ENCODE peak calls at places on chromosomes 5 and 9, in five cellular contexts. One of them, this sample, is unnamed.

GRCh38 chr9:102778756-102779155 is 216.4 kb upstream of the CYLC2 start:
- DNase-seq in H9: no peak
- DNase-seq in H1: no peak
- DNase-seq in IMR-90: no peak
- DNase-seq in mesendoderm: no peak
- DNase-seq in this sample: no peak

GRCh38 chr5:181234455-181235306 is 9.0 kb downstream of the RACK1 start:
- DNase-seq in H9: peak; percentile 43
- DNase-seq in H1: no peak
- DNase-seq in IMR-90: no peak
- DNase-seq in mesendoderm: peak; percentile 44
- DNase-seq in this sample: no peak

GRCh38 chr9:137195525-137196220 is 4.9 kb downstream of the TPRN start:
- DNase-seq in H9: no peak
- DNase-seq in H1: no peak
- DNase-seq in IMR-90: no peak
- DNase-seq in mesendoderm: no peak
- DNase-seq in this sample: no peak

GRCh38 chr9:29697011-29697410 is 2123.7 kb upstream of the C9orf72 start:
- DNase-seq in H9: no peak
- DNase-seq in H1: no peak
- DNase-seq in IMR-90: no peak
- DNase-seq in mesendoderm: no peak
- DNase-seq in this sample: no peak

GRCh38 chr5:1050449-1051365 is 42.1 kb downstream of the NKD2 start:
- DNase-seq in H9: no peak
- DNase-seq in H1: no peak
- DNase-seq in IMR-90: no peak
- DNase-seq in mesendoderm: no peak
- DNase-seq in this sample: no peak

GRCh38 chr5:174312270-174312617 is 266.7 kb downstream of the NSG2 start:
- DNase-seq in H9: no peak
- DNase-seq in H1: no peak
- DNase-seq in IMR-90: no peak
- DNase-seq in mesendoderm: no peak
- DNase-seq in this sample: no peak

GRCh38 chr9:75039006-75039405 is 10.9 kb upstream of the CARNMT1 start:
- DNase-seq in H9: no peak
- DNase-seq in H1: no peak
- DNase-seq in IMR-90: peak; percentile 95
- DNase-seq in mesendoderm: no peak
- DNase-seq in this sample: no peak

GRCh38 chr9:128323192-128323730 is 622 bp downstream of the COQ4 start:
- DNase-seq in H9: no peak
- DNase-seq in H1: no peak
- DNase-seq in IMR-90: peak; percentile 63
- DNase-seq in mesendoderm: no peak
- DNase-seq in this sample: no peak

GRCh38 chr5:169164481-169164925 is 136.4 kb downstream of the SLIT3 start:
- DNase-seq in H9: peak; percentile 48
- DNase-seq in H1: peak; percentile 33
- DNase-seq in IMR-90: no peak
- DNase-seq in mesendoderm: peak; percentile 95
- DNase-seq in this sample: peak; percentile 80

GRCh38 chr5:26121343-26121742 is 917.0 kb downstream of the CDH9 start:
- DNase-seq in H9: peak; percentile 36
- DNase-seq in H1: no peak
- DNase-seq in IMR-90: no peak
- DNase-seq in mesendoderm: peak; percentile 45
- DNase-seq in this sample: peak; percentile 0

GRCh38 chr9:15295761-15296405 is 11.1 kb downstream of the TTC39B start:
- DNase-seq in H9: no peak
- DNase-seq in H1: no peak
- DNase-seq in IMR-90: peak; percentile 78
- DNase-seq in mesendoderm: no peak
- DNase-seq in this sample: no peak

GRCh38 chr5:124102491-124102890 is 590.5 kb downstream of the CSNK1G3 start:
- DNase-seq in H9: no peak
- DNase-seq in H1: no peak
- DNase-seq in IMR-90: peak; percentile 10
- DNase-seq in mesendoderm: no peak
- DNase-seq in this sample: no peak

GRCh38 chr9:4435197-4435596 is 55.1 kb upstream of the SLC1A1 start:
- DNase-seq in H9: no peak
- DNase-seq in H1: no peak
- DNase-seq in IMR-90: peak; percentile 23
- DNase-seq in mesendoderm: peak; percentile 71
- DNase-seq in this sample: no peak

GRCh38 chr9:93597871-93598646 is 21.7 kb downstream of the PHF2 start:
- DNase-seq in H9: no peak
- DNase-seq in H1: no peak
- DNase-seq in IMR-90: no peak
- DNase-seq in mesendoderm: no peak
- DNase-seq in this sample: no peak

GRCh38 chr5:148374693-148375360 is 8.9 kb upstream of the FBXO38 start:
- DNase-seq in H9: peak; percentile 77
- DNase-seq in H1: peak; percentile 29
- DNase-seq in IMR-90: peak; percentile 65
- DNase-seq in mesendoderm: peak; percentile 95
- DNase-seq in this sample: peak; percentile 33

GRCh38 chr9:12723409-12724028 is 30.3 kb downstream of the TYRP1 start:
- DNase-seq in H9: no peak
- DNase-seq in H1: no peak
- DNase-seq in IMR-90: peak; percentile 40
- DNase-seq in mesendoderm: no peak
- DNase-seq in this sample: no peak

GRCh38 chr5:83528439-83528769 is 56.9 kb downstream of the VCAN start:
- DNase-seq in H9: no peak
- DNase-seq in H1: no peak
- DNase-seq in IMR-90: no peak
- DNase-seq in mesendoderm: no peak
- DNase-seq in this sample: no peak

DNA sequence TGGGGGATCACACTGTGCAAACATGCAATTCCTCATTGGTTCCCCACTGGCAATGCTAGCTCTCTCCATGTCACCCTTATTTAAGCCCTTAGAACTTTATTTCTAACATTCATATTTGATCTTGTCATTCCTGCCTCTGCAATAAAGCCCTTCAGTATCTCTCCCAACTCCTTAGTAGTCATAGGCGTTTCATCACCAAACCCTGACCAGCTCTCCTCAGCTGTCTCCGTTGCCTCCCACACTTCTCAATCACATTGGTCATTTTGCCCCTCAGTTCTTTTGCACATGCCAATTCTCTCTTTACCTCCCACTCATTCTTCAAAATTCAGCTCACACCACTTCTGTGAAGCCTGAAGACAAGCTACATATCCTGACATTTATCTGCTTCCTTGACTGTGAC is 2.8 kb upstream of the RUSC2 start:
- DNase-seq in H9: no peak
- DNase-seq in H1: no peak
- DNase-seq in IMR-90: no peak
- DNase-seq in mesendoderm: no peak
- DNase-seq in this sample: no peak
- H2AK5ac ChIP-seq in H9: no peak overlapping the region
- H2AK5ac ChIP-seq in H1: no peak overlapping the region
- H2AK5ac ChIP-seq in IMR-90: no peak overlapping the region
- H2AK5ac ChIP-seq in mesendoderm: no peak overlapping the region
- H2AK5ac ChIP-seq in this sample: no peak overlapping the region

GRCh38 chr9:22217254-22217653 is 208.1 kb upstream of the CDKN2B start:
- DNase-seq in H9: no peak
- DNase-seq in H1: no peak
- DNase-seq in IMR-90: no peak
- DNase-seq in mesendoderm: no peak
- DNase-seq in this sample: no peak
- H2BK120ac ChIP-seq in H9: no peak overlapping the region
- H2BK120ac ChIP-seq in H1: no peak overlapping the region
- H2BK120ac ChIP-seq in IMR-90: peak overlapping the region; percentile 33
- H2BK120ac ChIP-seq in mesendoderm: no peak overlapping the region
- H2BK120ac ChIP-seq in this sample: no peak overlapping the region

DNA sequence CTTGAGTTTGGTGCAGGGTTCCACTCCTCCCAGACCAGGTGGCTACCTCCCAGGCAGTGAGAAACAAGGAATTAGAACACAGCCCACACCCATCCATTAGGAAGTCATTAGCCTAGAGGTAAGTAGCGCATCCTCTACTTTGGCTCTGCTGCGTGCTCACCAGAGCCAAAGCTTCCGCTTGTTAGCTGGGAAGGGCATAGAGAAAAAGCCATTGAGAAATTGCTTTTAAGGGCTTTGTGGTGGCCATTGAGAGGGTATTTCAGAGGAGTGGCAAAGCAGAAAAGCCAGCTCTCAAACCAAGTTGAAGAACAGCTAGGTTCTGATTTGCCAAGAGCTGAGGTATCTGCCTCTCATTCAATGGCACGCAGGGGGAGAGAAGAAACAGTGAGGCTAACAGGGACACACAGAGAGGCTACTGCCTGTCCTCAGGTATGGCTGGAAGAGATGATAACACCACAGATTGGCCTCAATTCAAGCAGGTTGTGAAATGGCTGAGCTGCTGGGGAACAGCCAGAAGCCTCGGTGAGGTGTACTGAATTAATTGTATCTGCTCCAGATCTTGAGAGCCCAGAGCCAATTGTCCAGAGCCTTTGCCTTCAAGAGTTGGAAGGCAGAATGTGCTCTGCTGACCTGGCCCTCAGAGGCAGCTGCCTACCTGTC is 119.4 kb downstream of the NTRK2 start:
- DNase-seq in H9: no peak
- DNase-seq in H1: no peak
- DNase-seq in IMR-90: no peak
- DNase-seq in mesendoderm: no peak
- DNase-seq in this sample: no peak
- H2AK5ac ChIP-seq in H9: no peak overlapping the region
- H2AK5ac ChIP-seq in H1: no peak overlapping the region
- H2AK5ac ChIP-seq in IMR-90: no peak overlapping the region
- H2AK5ac ChIP-seq in mesendoderm: no peak overlapping the region
- H2AK5ac ChIP-seq in this sample: no peak overlapping the region

GRCh38 chr9:134024393-134024792 is 888 bp upstream of the BRD3OS start:
- DNase-seq in H9: no peak
- DNase-seq in H1: no peak
- DNase-seq in IMR-90: no peak
- DNase-seq in mesendoderm: no peak
- DNase-seq in this sample: peak; percentile 15

GRCh38 chr9:134026981-134027380 is 1.7 kb downstream of the BRD3OS start:
- DNase-seq in H9: no peak
- DNase-seq in H1: no peak
- DNase-seq in IMR-90: no peak
- DNase-seq in mesendoderm: no peak
- DNase-seq in this sample: no peak

GRCh38 chr9:134026561-134026960 is 1.3 kb downstream of the BRD3OS start:
- DNase-seq in H9: no peak
- DNase-seq in H1: no peak
- DNase-seq in IMR-90: no peak
- DNase-seq in mesendoderm: no peak
- DNase-seq in this sample: no peak

GRCh38 chr9:134025606-134026541 is 593 bp downstream of the BRD3OS start:
- DNase-seq in H9: peak; percentile 77
- DNase-seq in H1: no peak
- DNase-seq in IMR-90: peak; percentile 41
- DNase-seq in mesendoderm: peak; percentile 74
- DNase-seq in this sample: peak; percentile 65

DNA sequence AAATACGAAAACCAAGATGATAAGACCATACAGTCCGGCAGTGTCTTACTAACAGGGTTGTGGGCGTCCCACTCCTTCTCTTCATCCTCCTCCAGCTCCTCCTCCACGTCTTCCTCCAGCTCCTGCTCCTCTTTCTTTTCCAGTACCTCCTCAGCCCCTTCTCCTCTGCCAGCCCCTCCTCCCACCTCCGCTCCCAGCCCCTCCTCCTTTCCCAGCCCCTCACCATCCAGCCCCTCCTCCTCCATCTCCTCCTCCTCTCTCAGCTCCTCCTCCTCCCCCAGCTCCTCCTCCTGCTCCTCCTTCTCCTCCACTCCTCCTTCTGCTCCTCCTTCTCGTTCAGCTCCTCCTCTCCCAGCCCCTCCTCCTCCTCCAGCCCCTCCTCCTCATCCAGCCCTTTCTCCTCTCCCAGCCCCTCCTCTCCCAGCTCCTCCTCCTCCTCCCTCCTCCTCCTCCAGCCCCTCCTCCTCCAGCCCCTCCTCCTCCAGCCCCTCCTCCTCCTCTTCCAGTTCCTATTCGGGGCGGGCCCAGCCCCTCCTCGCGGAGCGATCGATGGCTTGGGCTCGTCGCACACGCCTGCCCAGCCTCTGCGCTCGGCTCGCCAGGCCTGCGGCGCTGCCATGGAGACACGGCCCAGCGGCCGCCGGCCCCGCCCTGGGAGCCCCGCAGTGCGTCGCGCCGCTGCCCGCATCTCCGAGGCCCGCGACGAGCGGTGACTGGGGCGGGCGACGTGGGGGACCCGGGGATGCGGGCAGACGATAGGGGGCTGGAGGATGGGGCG is at the start of gene BRD3OS:
- DNase-seq in H9: peak; percentile 99
- DNase-seq in H1: peak; percentile 99
- DNase-seq in IMR-90: peak; percentile 99
- DNase-seq in mesendoderm: peak; percentile 100
- DNase-seq in this sample: peak; percentile 100
- H2BK120ac ChIP-seq in H9: no peak within 1 kb of the TSS
- H2BK120ac ChIP-seq in H1: no peak within 1 kb of the TSS
- H2BK120ac ChIP-seq in IMR-90: peak within 1 kb of the TSS; percentile 72
- H2BK120ac ChIP-seq in mesendoderm: no peak within 1 kb of the TSS
- H2BK120ac ChIP-seq in this sample: no peak within 1 kb of the TSS

DNA sequence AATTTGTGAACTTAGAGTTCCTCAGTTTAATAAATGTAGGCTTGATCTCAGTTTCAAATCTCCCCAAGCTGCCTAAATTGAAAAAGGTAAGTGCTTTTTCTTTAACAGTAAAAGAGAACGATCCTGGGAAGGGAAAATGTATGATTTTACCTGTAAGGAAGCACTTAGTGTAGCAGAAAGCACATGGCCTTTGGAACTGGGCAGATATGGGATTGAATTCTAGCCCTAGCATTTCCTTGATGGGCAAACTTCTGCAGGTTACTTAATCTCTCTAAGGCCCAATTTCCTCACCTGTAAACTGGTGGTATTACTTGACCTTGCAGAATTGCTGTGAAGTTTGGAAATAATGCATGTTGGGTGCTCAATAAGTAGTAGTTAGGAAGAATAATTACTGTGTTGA is 11.6 kb downstream of the ANP32B start:
- DNase-seq in H9: no peak
- DNase-seq in H1: no peak
- DNase-seq in IMR-90: no peak
- DNase-seq in mesendoderm: no peak
- DNase-seq in this sample: no peak
- H2AK5ac ChIP-seq in H9: no peak overlapping the region
- H2AK5ac ChIP-seq in H1: no peak overlapping the region
- H2AK5ac ChIP-seq in IMR-90: no peak overlapping the region
- H2AK5ac ChIP-seq in mesendoderm: no peak overlapping the region
- H2AK5ac ChIP-seq in this sample: no peak overlapping the region

DNA sequence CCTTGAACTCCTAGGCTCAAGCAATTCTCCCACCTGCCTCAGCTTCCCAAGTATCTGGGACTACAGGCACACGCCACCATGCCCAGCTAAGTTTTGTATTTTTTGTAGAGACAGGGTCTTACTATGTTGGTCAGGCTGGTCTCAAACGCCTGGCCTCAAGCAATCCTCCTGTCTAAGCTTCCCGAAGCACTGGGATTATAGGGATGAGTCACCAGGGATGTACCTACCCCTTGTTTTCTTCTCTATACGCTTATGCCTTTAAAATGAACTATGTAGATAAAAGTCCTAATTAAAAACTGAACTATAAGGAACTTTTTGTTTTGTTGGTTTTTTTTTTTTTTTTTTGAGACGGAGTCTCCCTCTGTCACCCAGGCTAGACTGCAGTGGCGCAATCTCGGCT is 25.8 kb downstream of the UIMC1 start:
- DNase-seq in H9: no peak
- DNase-seq in H1: no peak
- DNase-seq in IMR-90: no peak
- DNase-seq in mesendoderm: no peak
- DNase-seq in this sample: no peak
- H2BK120ac ChIP-seq in H9: no peak overlapping the region
- H2BK120ac ChIP-seq in H1: no peak overlapping the region
- H2BK120ac ChIP-seq in IMR-90: no peak overlapping the region
- H2BK120ac ChIP-seq in mesendoderm: no peak overlapping the region
- H2BK120ac ChIP-seq in this sample: no peak overlapping the region

This sample was measured in neuronal stem cell.